ENCODE peak calls at places on chromosome 7, in four cellular contexts. U is stimulated activated CD4-positive, alpha-beta T cell treated with anti-CD3 and anti-CD28 coated beads, Interleukin-15, amount 100 ng/mL, for 1 hour; M is uterus; Q is NCI-H2081. J is an unnamed sample.
A peak's percentile ranks its signal among the peaks of the same experiment; 100 is the strongest.

GRCh38 chr7:103735377-103735776 is 254.1 kb downstream of the RELN start:
- DNase-seq in Q (no peak), U (no peak), M (no peak), J (peak; percentile 28)

GRCh38 chr7:5296627-5297226 is 14.0 kb downstream of the SLC29A4 start:
- DNase-seq in U (peak; percentile 37), M (no peak), Q (no peak), J (no peak)

GRCh38 chr7:118734541-118734940 is 510.0 kb downstream of the ANKRD7 start:
- DNase-seq in U (no peak), M (no peak), Q (no peak), J (no peak)

GRCh38 chr7:360454-361100 is 70.6 kb downstream of the FOXL3 start:
- DNase-seq in U (no peak), Q (no peak), M (no peak), J (no peak)

GRCh38 chr7:1447551-1448244 is 11.6 kb downstream of the MICALL2 start:
- DNase-seq in M (no peak), U (no peak), Q (no peak), J (no peak)

GRCh38 chr7:105837765-105838241 is 38.6 kb downstream of the ATXN7L1 start:
- DNase-seq in Q (no peak), U (no peak), M (no peak), J (peak; percentile 38)

GRCh38 chr7:157010588-157011332 is at the start of gene MNX1:
- DNase-seq in Q (peak; percentile 96), M (no peak), U (no peak), J (peak; percentile 81)

GRCh38 chr7:12257582-12257981 is 46.5 kb downstream of the TMEM106B start:
- DNase-seq in Q (no peak), U (no peak), M (no peak), J (no peak)

GRCh38 chr7:75638607-75639070 is 100.1 kb downstream of the HIP1 start:
- DNase-seq in Q (peak; percentile 55), M (peak; percentile 42), U (no peak), J (no peak)

GRCh38 chr7:22361795-22362194 is 4.8 kb upstream of the RAPGEF5 start:
- DNase-seq in Q (peak; percentile 94), M (no peak), U (no peak), J (peak; percentile 98)

GRCh38 chr7:31811650-31812461 is 124.8 kb downstream of the PPP1R17 start:
- DNase-seq in U (no peak), M (no peak), Q (no peak), J (peak; percentile 73)

GRCh38 chr7:29508608-29509007 is 55.0 kb upstream of the PRR15 start:
- DNase-seq in M (peak; percentile 32), Q (no peak), U (no peak), J (no peak)

GRCh38 chr7:139958599-139959380 is 104.0 kb downstream of the PARP12 start:
- DNase-seq in U (no peak), M (no peak), Q (no peak), J (no peak)

GRCh38 chr7:16586081-16586874 is 59.3 kb downstream of the ANKMY2 start:
- DNase-seq in U (no peak), Q (no peak), M (no peak), J (no peak)

GRCh38 chr7:54689394-54690058 is 69.5 kb downstream of the SEC61G start:
- DNase-seq in Q (no peak), M (no peak), U (no peak), J (no peak)

GRCh38 chr7:71783779-71784178 is 628.4 kb downstream of the CALN1 start:
- DNase-seq in M (no peak), U (no peak), Q (no peak), J (no peak)

GRCh38 chr7:80596933-80597517 is 41.4 kb upstream of the CD36 start:
- DNase-seq in Q (no peak), U (no peak), M (peak; percentile 41), J (no peak)

GRCh38 chr7:27156508-27156898 is at the start of gene HOXA7:
- DNase-seq in Q (peak; percentile 68), M (peak; percentile 91), U (no peak), J (no peak)

GRCh38 chr7:96349572-96349971 is 27.7 kb upstream of the SLC25A13 start:
- DNase-seq in M (no peak), Q (no peak), U (no peak), J (no peak)

GRCh38 chr7:156944876-156945275 is 4.6 kb upstream of the NOM1 start:
- DNase-seq in M (no peak), Q (no peak), U (no peak), J (no peak)

GRCh38 chr7:52764502-52765169 is 270.8 kb upstream of the POM121L12 start:
- DNase-seq in U (no peak), M (no peak), Q (no peak), J (no peak)

GRCh38 chr7:71285614-71286013 is 153.7 kb downstream of the GALNT17 start:
- DNase-seq in Q (no peak), M (no peak), U (no peak), J (no peak)

GRCh38 chr7:371119-371778 is 81.3 kb downstream of the FOXL3 start:
- DNase-seq in U (no peak), Q (no peak), M (peak; percentile 6), J (no peak)

GRCh38 chr7:157652161-157652953 is 315.6 kb downstream of the DNAJB6 start:
- DNase-seq in M (no peak), U (no peak), Q (no peak), J (no peak)

GRCh38 chr7:150968698-150969482 is 9.2 kb downstream of the KCNH2 start:
- DNase-seq in U (no peak), M (no peak), Q (peak; percentile 53), J (peak; percentile 15)

GRCh38 chr7:137933270-137934017 is 68.4 kb downstream of the CREB3L2 start:
- DNase-seq in Q (no peak), M (peak; percentile 77), U (no peak), J (no peak)

GRCh38 chr7:130956417-130957139 is 222.6 kb upstream of the KLF14 start:
- DNase-seq in M (no peak), U (no peak), Q (no peak), J (no peak)

GRCh38 chr7:158343526-158343925 is 244.1 kb downstream of the PTPRN2 start:
- DNase-seq in Q (no peak), M (no peak), U (no peak), J (no peak)

GRCh38 chr7:132825932-132826480 is 249.7 kb upstream of the PLXNA4 start:
- DNase-seq in M (no peak), U (no peak), Q (no peak), J (no peak)

GRCh38 chr7:21293771-21294170 is 134.1 kb upstream of the SP4 start:
- DNase-seq in M (no peak), U (no peak), Q (no peak), J (no peak)